ENCODE peak calls at places on chromosomes 6 and 20, in nine cellular contexts. B is midbrain; D is anterior cingulate cortex; F is PC-3; M is non-pigmented ciliary epithelial cell; O is SW480; G is central memory CD4-positive, alpha-beta T cell; X is activated CD4-positive, alpha-beta T cell treated with anti-CD3 and anti-CD28 coated beads for 48 hours; H is renal cortical epithelial cell. K is an unnamed sample.

GRCh38 chr6:14009416-14009815 is 84.7 kb downstream of the RNF182 start:
- DNase-seq in M (no peak), F (no peak), B (no peak), G (no peak), H (no peak), X (no peak), D (no peak), O (no peak), K (no peak)

GRCh38 chr6:158831571-158831970 is 12.4 kb upstream of the EZR start:
- DNase-seq in F (no peak), D (no peak), B (no peak), G (no peak), H (no peak), X (no peak), M (no peak), O (no peak), K (no peak)

GRCh38 chr20:10636326-10636818 is 37.4 kb downstream of the JAG1 start:
- DNase-seq in D (no peak), M (no peak), F (peak), B (no peak), H (peak), X (no peak), O (no peak), G (no peak), K (no peak)

GRCh38 chr6:43873806-43874714 is 104.0 kb downstream of the VEGFA start:
- DNase-seq in M (no peak), F (peak), X (no peak), G (no peak), B (no peak), O (no peak), H (peak), D (no peak), K (no peak)

GRCh38 chr6:105894556-105894955 is 191.6 kb upstream of the PRDM1 start:
- DNase-seq in O (no peak), D (no peak), B (no peak), H (no peak), G (no peak), X (no peak), F (no peak), M (no peak), K (no peak)

GRCh38 chr20:22771706-22772105 is 187.3 kb upstream of the FOXA2 start:
- DNase-seq in M (no peak), H (peak), B (no peak), O (peak), G (no peak), F (peak), D (no peak), X (no peak), K (peak)

GRCh38 chr6:137704802-137705165 is 162.3 kb upstream of the TNFAIP3 start:
- DNase-seq in O (no peak), G (no peak), D (no peak), X (no peak), H (no peak), B (no peak), F (no peak), M (no peak), K (no peak)

GRCh38 chr6:26554669-26555504 is 16.7 kb downstream of the HMGN4 start:
- DNase-seq in M (no peak), B (peak), G (peak), F (peak), O (peak), X (peak), D (no peak), H (peak), K (peak)

GRCh38 chr6:81814365-81815109 is 62.1 kb upstream of the TENT5A start:
- DNase-seq in X (no peak), H (peak), G (no peak), F (peak), O (no peak), M (no peak), B (no peak), D (no peak), K (peak)

GRCh38 chr20:19992996-19993908 is 23.9 kb upstream of the NAA20 start:
- DNase-seq in F (peak), M (peak), X (no peak), D (peak), B (peak), G (no peak), O (peak), H (peak), K (peak)

GRCh38 chr6:150143521-150144293 is 863 bp downstream of the PPP1R14C start:
- DNase-seq in H (no peak), X (no peak), M (no peak), F (no peak), G (no peak), B (no peak), D (no peak), O (no peak), K (peak)

GRCh38 chr6:4059115-4059777 is 19.7 kb downstream of the FAM217A start:
- DNase-seq in X (peak), F (peak), G (peak), B (no peak), H (peak), M (peak), O (peak), D (no peak), K (peak)

GRCh38 chr6:106782524-106783265 is 153.3 kb downstream of the QRSL1 start:
- DNase-seq in M (no peak), G (no peak), D (no peak), X (no peak), B (peak), F (no peak), H (no peak), O (no peak), K (peak)

GRCh38 chr6:165181951-165182414 is 127.4 kb downstream of the C6orf118 start:
- DNase-seq in O (peak), F (peak), D (no peak), X (no peak), H (peak), G (no peak), B (no peak), M (peak), K (peak)

GRCh38 chr6:150967910-150968309 is 102.4 kb downstream of the MTHFD1L start:
- DNase-seq in F (no peak), G (no peak), X (no peak), H (no peak), O (no peak), D (no peak), B (no peak), M (no peak), K (no peak)

GRCh38 chr6:134724653-134725340 is 225.1 kb downstream of the ALDH8A1 start:
- DNase-seq in B (no peak), F (peak), O (no peak), D (no peak), H (peak), G (no peak), X (no peak), M (no peak), K (no peak)

GRCh38 chr20:46717818-46718541 is 8.5 kb downstream of the SLC2A10 start:
- DNase-seq in M (no peak), O (no peak), G (no peak), F (no peak), B (no peak), X (no peak), D (no peak), H (no peak), K (no peak)

K was measured in kidney tubule cell.